ENCODE peak calls at places on chromosomes 12 and 14, in seven cellular contexts. L is tibial nerve, G is heart right ventricle, O is choroid plexus epithelial cell, I is MM.1S, U is AG04450, J is A549. X is an unnamed sample.

GRCh38 chr14:96089401-96089800 is 50.2 kb downstream of the C14orf132 start:
- DNase-seq in G (no peak), O (no peak), I (no peak), U (no peak), J (no peak), L (no peak), X (no peak)

GRCh38 chr12:68264175-68264863 is 10.9 kb upstream of the IL22 start:
- DNase-seq in G (no peak), L (no peak), J (no peak), U (no peak), I (no peak), O (peak), X (no peak)

GRCh38 chr12:93868771-93869170 is 191.6 kb downstream of the CRADD start:
- DNase-seq in J (no peak), L (peak), G (peak), I (no peak), U (no peak), O (peak), X (no peak)

GRCh38 chr12:59839514-59839913 is 243.7 kb downstream of the SLC16A7 start:
- DNase-seq in I (no peak), O (peak), L (no peak), G (no peak), J (no peak), U (no peak), X (no peak)

GRCh38 chr12:47652491-47653234 is 53.2 kb downstream of the RPAP3 start:
- DNase-seq in J (no peak), O (peak), U (no peak), L (peak), G (no peak), I (no peak), X (no peak)

GRCh38 chr14:63493246-63493645 is 49.9 kb downstream of the PPP2R5E start:
- DNase-seq in U (no peak), I (no peak), J (no peak), O (peak), G (no peak), L (no peak), X (no peak)

GRCh38 chr12:25197608-25198007 is 2.6 kb downstream of the ETFRF1 start:
- DNase-seq in G (no peak), O (no peak), L (no peak), I (no peak), U (no peak), J (no peak), X (no peak)

GRCh38 chr12:3137268-3137761 is 60.1 kb downstream of the TSPAN9 start:
- DNase-seq in G (peak), L (no peak), U (no peak), J (peak), I (no peak), O (peak), X (no peak)

GRCh38 chr12:128356547-128356946 is 89.6 kb downstream of the TMEM132C start:
- DNase-seq in O (no peak), I (no peak), U (no peak), J (no peak), L (no peak), G (no peak), X (no peak)

GRCh38 chr12:128353271-128353670 is 86.3 kb downstream of the TMEM132C start:
- DNase-seq in L (no peak), G (no peak), I (no peak), U (no peak), O (no peak), J (no peak), X (no peak)
- TF ChIP-seq CTCF in L (no peak), G (no peak), I (no peak), U (no peak), O (no peak), J (no peak), X (no peak)

GRCh38 chr12:53123578-53124351 is 20.5 kb downstream of the SOAT2 start:
- DNase-seq in G (no peak), U (no peak), O (peak), I (no peak), L (no peak), J (peak), X (peak)
- TF ChIP-seq CTCF in G (no peak), U (no peak), O (no peak), I (no peak), L (no peak), J (no peak), X (no peak)

GRCh38 chr14:98951521-98952152 is 320.4 kb downstream of the BCL11B start:
- DNase-seq in L (no peak), U (no peak), J (no peak), O (no peak), I (no peak), G (no peak), X (no peak)
- TF ChIP-seq CTCF in L (no peak), U (no peak), J (no peak), O (no peak), I (no peak), G (no peak), X (no peak)

GRCh38 chr12:66775941-66776340 is 97.1 kb upstream of the GRIP1 start:
- DNase-seq in U (no peak), O (no peak), L (no peak), G (no peak), I (no peak), J (no peak), X (no peak)

GRCh38 chr12:66779466-66779865 is 100.6 kb upstream of the GRIP1 start:
- DNase-seq in L (no peak), I (no peak), O (no peak), J (no peak), G (no peak), U (no peak), X (no peak)

GRCh38 chr12:66774921-66775320 is 96.0 kb upstream of the GRIP1 start:
- DNase-seq in L (no peak), I (no peak), U (no peak), O (no peak), J (no peak), G (no peak), X (no peak)

GRCh38 chr12:66776974-66777373 is 98.1 kb upstream of the GRIP1 start:
- DNase-seq in G (no peak), J (no peak), L (no peak), U (no peak), O (no peak), I (peak), X (peak)
- TF ChIP-seq CTCF in G (no peak), J (no peak), L (no peak), U (no peak), O (no peak), I (no peak), X (no peak)

DNA sequence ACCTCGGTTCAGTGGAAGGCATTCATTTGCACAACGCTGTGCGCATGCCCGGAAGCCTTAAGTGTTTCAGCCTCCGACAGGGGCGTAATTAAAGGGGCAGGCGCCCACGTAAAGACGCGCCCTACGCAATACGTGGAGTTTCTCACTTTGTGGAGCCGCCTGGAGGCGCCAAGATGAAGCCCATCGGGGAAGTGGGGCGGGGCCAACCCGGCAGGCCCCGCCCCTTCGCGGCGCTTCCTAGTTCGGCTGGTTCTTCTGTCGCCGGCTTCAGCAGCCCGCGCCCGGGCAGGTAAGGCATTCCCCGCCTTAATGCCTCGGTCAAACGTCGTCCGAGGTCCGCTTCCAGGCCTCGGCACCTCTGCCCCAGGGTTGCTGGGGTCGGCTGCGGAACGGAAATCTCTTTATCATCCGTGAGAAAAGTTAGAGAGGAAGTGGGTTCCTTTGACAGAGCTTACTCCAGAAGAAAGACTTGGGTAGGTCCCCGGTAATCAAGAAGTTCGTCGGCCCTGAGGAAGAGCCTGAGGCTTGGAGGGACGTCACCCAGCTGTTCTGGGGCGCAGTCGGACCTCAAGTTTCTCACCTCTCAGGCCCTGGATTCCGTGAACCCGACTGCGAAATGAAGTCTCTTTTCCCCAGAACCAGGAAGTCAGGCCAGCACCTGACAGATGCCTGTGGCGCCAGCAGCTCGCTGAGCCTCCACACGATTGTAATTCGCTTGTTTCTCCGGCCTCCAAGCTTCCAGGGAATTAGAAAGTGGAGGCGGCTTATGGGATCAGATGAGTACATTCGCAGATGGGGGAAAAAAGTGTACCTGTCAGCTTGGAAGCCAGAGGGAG is at the start of the genes IRAK4 and PUS7L:
- DNase-seq in U (peak), I (peak), J (peak), G (peak), L (peak), O (peak), X (peak)
- TF ChIP-seq CTCF in U (peak), I (peak), J (peak), G (peak), L (peak), O (peak), X (peak)